ENCODE peak calls at places on chromosomes 7 and 10, in five cellular contexts. A is A549, B is IMR-90, Z is right lobe of liver, C is stomach. O is an unnamed sample.

GRCh38 chr10:14584643-14585042 is 190.1 kb downstream of the FAM107B start:
- DNase-seq in A (no peak), B (no peak), Z (no peak), C (peak), O (no peak)

GRCh38 chr7:5523052-5523711 is 99.5 kb upstream of the TNRC18 start:
- DNase-seq in A (peak), B (peak), Z (no peak), C (no peak), O (no peak)

GRCh38 chr10:11223507-11224157 is 206.0 kb downstream of the CELF2 start:
- DNase-seq in A (no peak), B (no peak), Z (no peak), C (no peak), O (no peak)

GRCh38 chr10:84363434-84363833 is 35.0 kb downstream of the CCSER2 start:
- DNase-seq in A (no peak), B (no peak), Z (no peak), C (no peak), O (no peak)

GRCh38 chr10:11604742-11605650 is 6.5 kb downstream of the USP6NL start:
- DNase-seq in A (no peak), B (no peak), Z (no peak), C (no peak), O (no peak)

GRCh38 chr7:107322015-107322414 is 147.8 kb upstream of the GPR22 start:
- DNase-seq in A (no peak), B (no peak), Z (no peak), C (no peak), O (no peak)

GRCh38 chr7:45660201-45660900 is 86.2 kb downstream of the ADCY1 start:
- DNase-seq in A (no peak), B (no peak), Z (no peak), C (peak), O (no peak)

GRCh38 chr7:111384065-111384891 is 178.0 kb downstream of the IMMP2L start:
- DNase-seq in A (peak), B (peak), Z (no peak), C (no peak), O (no peak)

GRCh38 chr7:12554421-12554820 is 16.1 kb upstream of the SCIN start:
- DNase-seq in A (no peak), B (no peak), Z (no peak), C (no peak), O (no peak)

GRCh38 chr10:91162050-91162494 is 58.4 kb upstream of the PCGF5 start:
- DNase-seq in A (peak), B (peak), Z (no peak), C (no peak), O (no peak)

GRCh38 chr7:112556633-112557032 is 75.8 kb downstream of the LSMEM1 start:
- DNase-seq in A (no peak), B (peak), Z (no peak), C (no peak), O (no peak)

GRCh38 chr10:1674501-1674900 is 62.8 kb downstream of the ADARB2 start:
- DNase-seq in A (no peak), B (no peak), Z (no peak), C (no peak), O (no peak)

GRCh38 chr10:4525095-4525494 is 300.9 kb upstream of the AKR1E2 start:
- DNase-seq in A (no peak), B (no peak), Z (no peak), C (no peak), O (no peak)

GRCh38 chr10:101827919-101828600 is 9.8 kb upstream of the OGA start:
- DNase-seq in A (no peak), B (no peak), Z (no peak), C (no peak), O (no peak)

GRCh38 chr7:45627691-45628456 is 53.7 kb downstream of the ADCY1 start:
- DNase-seq in A (no peak), B (no peak), Z (no peak), C (no peak), O (no peak)

GRCh38 chr7:45187089-45187945 is 29.7 kb downstream of the RAMP3 start:
- DNase-seq in A (no peak), B (no peak), Z (no peak), C (peak), O (no peak)

GRCh38 chr7:116501425-116502167 is 2.1 kb downstream of the CAV2 start:
- DNase-seq in A (peak), B (peak), Z (no peak), C (peak), O (no peak)

GRCh38 chr10:129570185-129570584 is 103.1 kb downstream of the MGMT start:
- DNase-seq in A (no peak), B (no peak), Z (no peak), C (no peak), O (no peak)

GRCh38 chr7:135386776-135387175 is 123.1 kb downstream of the CNOT4 start:
- DNase-seq in A (no peak), B (no peak), Z (no peak), C (no peak), O (no peak)

GRCh38 chr7:16880469-16881034 is 1.2 kb downstream of the AGR3 start:
- DNase-seq in A (no peak), B (no peak), Z (no peak), C (no peak), O (no peak)
- TF ChIP-seq POLR2A in A (no peak), B (no peak), Z (no peak), C (no peak), O (no peak)

DNA sequence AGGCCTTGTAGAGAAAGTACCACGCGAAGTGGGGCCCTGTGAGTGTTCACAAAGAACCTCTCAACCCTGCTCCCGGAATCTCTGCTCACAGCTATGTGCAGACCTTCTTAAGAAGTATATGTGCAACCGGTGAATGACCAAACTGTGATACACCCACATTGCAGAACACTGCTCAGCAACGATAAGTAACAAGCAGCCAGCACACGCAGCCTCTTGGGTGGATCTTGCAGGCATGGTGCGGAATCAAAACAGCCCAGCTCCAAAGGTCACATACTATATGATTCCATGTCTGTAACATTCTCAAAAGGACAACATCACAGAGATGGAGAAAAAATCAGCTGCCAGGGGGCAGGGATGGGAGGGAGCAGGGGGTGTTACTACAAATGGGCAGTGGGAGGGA is 101.7 kb downstream of the DLG5 start:
- DNase-seq in A (no peak), B (no peak), Z (no peak), C (no peak), O (no peak)
- TF ChIP-seq POLR2A in A (no peak), B (no peak), Z (no peak), C (no peak), O (no peak)

GRCh38 chr10:326894-327635 is 191.8 kb downstream of the ZMYND11 start:
- DNase-seq in A (no peak), B (no peak), Z (no peak), C (no peak), O (no peak)

GRCh38 chr10:327889-328809 is 192.9 kb downstream of the ZMYND11 start:
- DNase-seq in A (no peak), B (no peak), Z (no peak), C (no peak), O (no peak)

GRCh38 chr10:331186-331585 is 195.9 kb downstream of the ZMYND11 start:
- DNase-seq in A (no peak), B (no peak), Z (no peak), C (no peak), O (no peak)

GRCh38 chr10:326350-326749 is 191.1 kb downstream of the ZMYND11 start:
- DNase-seq in A (no peak), B (no peak), Z (no peak), C (no peak), O (no peak)

GRCh38 chr10:329361-330099 is 194.3 kb downstream of the ZMYND11 start:
- DNase-seq in A (peak), B (peak), Z (peak), C (peak), O (peak)
- TF ChIP-seq POLR2A in A (peak), B (peak), Z (peak), C (no peak), O (no peak)

GRCh38 chr10:103696411-103697145 is 158.8 kb downstream of the SH3PXD2A start:
- DNase-seq in A (peak), B (peak), Z (no peak), C (peak), O (peak)
- TF ChIP-seq POLR2A in A (no peak), B (peak), Z (no peak), C (no peak), O (no peak)

DNA sequence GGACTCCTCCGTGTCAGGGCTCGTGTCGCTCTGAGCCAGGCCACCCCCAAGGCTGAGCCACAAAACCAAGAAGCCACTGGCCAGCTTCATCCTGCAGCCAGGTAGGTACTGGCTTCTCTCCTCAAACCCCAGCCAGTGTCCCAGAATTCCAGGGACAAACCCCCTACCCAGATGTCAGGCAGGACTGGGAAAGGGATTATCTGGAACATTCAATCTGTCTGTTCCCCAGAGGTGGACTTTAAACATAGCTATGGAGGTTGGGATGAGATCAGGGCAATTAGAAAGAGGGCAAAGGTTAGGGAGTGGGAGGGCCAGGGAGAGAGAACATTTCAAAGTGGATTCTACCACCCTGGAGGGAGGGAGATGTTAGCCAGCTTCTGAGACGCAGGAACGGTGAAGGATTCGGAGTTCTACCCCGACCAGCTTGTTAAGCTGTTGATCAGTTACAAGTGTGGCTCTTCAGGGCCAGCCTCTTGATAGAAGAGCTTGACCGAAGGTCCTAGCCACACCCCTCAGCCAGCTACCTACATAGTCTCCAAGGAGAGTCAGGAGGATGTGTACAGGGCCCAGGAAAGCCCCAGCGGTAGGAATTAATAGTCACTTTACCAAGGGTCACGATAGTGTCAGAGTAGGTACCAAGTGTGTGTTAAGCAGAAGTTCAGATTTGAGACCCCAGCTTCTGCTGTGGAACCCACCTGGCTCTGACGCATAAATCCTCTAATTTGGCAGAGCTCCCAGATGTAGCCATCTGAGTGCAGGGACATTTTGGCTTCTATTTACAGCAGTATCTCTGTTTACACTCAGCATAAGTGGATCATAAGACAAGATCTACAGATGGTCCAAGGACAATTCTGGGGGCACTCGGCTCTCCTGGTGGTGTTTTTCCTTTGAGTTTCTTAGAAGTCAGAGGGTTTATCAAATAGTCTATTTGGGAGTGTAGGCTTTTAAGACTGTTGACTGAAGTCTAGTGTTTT is at the start of gene PLA2G12B:
- DNase-seq in A (no peak), B (no peak), Z (no peak), C (no peak), O (no peak)
- TF ChIP-seq POLR2A in A (no peak), B (no peak), Z (peak), C (no peak), O (no peak)

GRCh38 chr10:97635577-97635976 is 2.3 kb upstream of the MORN4 start:
- DNase-seq in A (no peak), B (no peak), Z (no peak), C (no peak), O (no peak)

GRCh38 chr10:97631098-97631497 is 2.2 kb downstream of the MORN4 start:
- DNase-seq in A (no peak), B (peak), Z (no peak), C (no peak), O (no peak)

GRCh38 chr10:97633921-97634320 is 621 bp upstream of the MORN4 start:
- DNase-seq in A (peak), B (no peak), Z (no peak), C (no peak), O (no peak)

GRCh38 chr10:97629289-97629688 is 4.0 kb downstream of the MORN4 start:
- DNase-seq in A (no peak), B (no peak), Z (no peak), C (no peak), O (no peak)

DNA sequence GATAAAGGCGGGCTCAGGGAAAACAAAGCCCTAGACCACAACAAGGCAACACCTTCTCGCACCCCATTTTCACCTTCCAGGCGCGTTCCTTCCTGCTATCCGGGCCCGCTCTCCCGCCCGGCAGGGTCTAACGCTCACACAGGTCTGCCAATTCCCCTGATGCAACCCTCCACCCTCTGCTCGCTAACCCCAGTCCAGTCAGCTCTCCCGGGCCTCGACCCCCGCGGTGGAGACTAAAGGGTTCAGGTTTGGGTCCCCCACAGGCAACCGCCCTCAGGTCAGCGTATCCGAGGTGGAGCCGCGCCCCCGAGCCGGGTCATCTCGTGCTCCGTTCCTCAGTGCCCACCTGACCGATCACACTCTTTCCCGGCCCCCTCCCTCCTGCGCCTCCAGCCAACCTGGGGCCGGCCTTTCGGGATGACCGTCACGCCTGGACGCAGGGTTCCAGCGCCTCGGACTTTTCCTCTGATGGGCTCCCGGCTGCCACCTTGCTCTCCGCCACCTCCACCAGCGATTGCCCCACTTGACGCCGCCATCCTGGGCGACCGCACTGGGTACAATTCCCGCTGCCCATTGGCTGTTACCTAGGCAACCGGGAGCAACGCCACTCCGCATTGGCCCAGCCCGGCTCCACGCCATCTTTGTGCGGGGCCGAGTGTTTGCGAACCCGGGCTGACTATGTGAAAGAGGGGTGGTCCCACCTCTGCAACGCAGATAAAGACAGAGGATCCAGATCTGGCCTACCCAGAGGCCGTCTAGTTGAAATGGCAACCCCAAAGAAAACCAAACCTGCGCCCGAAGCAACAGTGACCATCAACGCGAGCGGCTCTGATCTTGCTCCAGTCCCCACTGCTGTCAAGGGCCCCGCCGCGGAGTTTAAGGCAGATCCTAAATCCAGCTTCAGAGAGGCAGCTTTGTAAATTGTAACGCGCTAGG is at the start of gene MORN4:
- DNase-seq in A (peak), B (peak), Z (peak), C (peak), O (peak)
- TF ChIP-seq POLR2A in A (peak), B (no peak), Z (no peak), C (no peak), O (no peak)

DNA sequence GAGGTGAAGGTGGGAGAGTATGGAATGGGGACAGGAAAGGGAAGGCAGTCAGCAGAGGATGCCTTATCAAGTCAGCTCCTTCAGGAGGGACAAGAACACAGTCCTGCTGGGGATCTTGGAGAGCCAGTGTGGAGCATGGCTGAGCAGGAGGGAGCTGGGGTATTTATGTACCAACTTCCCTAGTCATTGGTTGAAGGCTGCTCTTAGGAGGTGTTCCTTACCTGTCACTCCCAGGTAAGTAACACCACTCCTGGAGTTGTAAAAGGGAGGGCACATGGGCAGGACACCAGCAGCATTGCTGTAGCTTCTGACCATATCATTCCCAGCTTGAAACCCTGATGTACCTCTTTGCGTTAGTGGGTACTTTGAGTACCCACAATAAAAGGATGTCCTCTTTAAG is 29.8 kb downstream of the SLC29A3 start:
- DNase-seq in A (no peak), B (no peak), Z (no peak), C (no peak), O (no peak)
- TF ChIP-seq POLR2A in A (no peak), B (no peak), Z (no peak), C (no peak), O (no peak)

GRCh38 chr7:30285531-30286284 is 1.3 kb downstream of the ZNRF2 start:
- DNase-seq in A (peak), B (peak), Z (peak), C (peak), O (peak)
- TF ChIP-seq POLR2A in A (no peak), B (no peak), Z (peak), C (no peak), O (peak)

DNA sequence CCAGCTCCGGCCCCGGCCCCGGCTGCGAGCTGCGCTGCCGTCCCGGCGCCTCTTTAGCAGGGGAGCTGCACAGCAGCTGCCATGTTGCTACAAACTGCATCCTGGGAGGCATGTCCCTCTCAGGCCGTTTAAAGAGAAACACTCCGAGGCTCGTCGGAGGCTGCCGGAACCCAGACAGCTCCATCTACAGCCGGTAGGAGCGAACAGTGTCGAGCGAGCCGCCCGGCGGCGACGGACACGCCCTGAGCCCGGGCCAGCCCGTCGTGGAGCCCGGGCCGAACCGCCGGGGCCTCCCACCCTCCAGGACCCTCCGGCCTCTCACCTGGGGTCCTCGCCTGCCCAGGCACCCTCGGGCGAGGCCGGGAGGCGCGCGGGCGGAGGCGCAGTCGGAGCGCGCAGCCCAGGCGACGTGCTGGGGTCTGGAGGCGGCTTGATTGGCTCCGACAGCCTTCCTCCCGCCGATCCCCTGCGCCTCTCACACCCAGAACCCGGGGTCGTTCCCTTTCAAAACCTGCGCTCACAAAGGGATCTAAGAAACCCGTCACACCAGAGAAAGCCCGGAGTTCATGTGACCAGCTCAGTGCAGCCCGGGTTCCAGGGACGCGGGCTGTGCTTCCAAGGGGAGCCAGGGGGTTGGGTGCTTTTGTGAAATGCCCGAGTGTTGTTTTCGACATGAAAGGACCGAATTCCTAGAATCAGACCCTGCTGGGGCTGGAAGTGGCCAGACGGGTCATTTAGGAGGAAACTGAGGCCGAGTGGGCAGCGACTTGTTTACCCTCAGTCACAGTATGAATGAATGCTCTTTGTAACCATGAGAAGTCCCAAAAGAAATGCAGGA is at the start of gene ZNF777:
- DNase-seq in A (peak), B (peak), Z (peak), C (peak), O (peak)
- TF ChIP-seq POLR2A in A (peak), B (peak), Z (peak), C (no peak), O (no peak)

O was measured in gastrocnemius medialis.